ENCODE peak calls at places on chromosomes 13 and 19, in five cellular contexts. Q is T-helper 2 cell treated with Interferon-gamma antibody and Interleukin-4, amounts not matched to agents 5 μg/mL and 100 μg/mL, for 36 hours; A is endothelial cell; X is IMR-90; G is omental fat pad. B is an unnamed sample.
A peak's percentile ranks its signal among the peaks of the same experiment; 100 is the strongest.

GRCh38 chr13:113207890-113208423 is 512 bp downstream of the PCID2 start:
- DNase-seq in X (peak; percentile 59), G (no peak), Q (peak; percentile 27), A (peak; percentile 63), B (peak; percentile 83)

GRCh38 chr13:52850396-52851152 is 2.1 kb upstream of the PCDH8 start:
- DNase-seq in Q (peak; percentile 42), X (peak; percentile 7), A (peak; percentile 91), G (no peak), B (peak; percentile 80)

GRCh38 chr13:113584870-113585671 is 518 bp downstream of the TFDP1 start:
- DNase-seq in X (no peak), Q (peak; percentile 45), A (no peak), G (no peak), B (peak; percentile 36)

GRCh38 chr19:49327878-49328544 is 3.0 kb upstream of the SLC6A16 start:
- DNase-seq in G (no peak), Q (peak; percentile 37), X (peak; percentile 23), A (no peak), B (peak; percentile 67)

GRCh38 chr13:108375034-108375433 is 105.5 kb downstream of the TNFSF13B start:
- DNase-seq in G (no peak), X (no peak), Q (no peak), A (no peak), B (no peak)

GRCh38 chr13:111361046-111361872 is 40.8 kb downstream of the TEX29 start:
- DNase-seq in Q (no peak), G (no peak), A (no peak), X (no peak), B (no peak)

GRCh38 chr19:3500429-3501101 is at the start of gene DOHH:
- DNase-seq in Q (peak; percentile 93), A (peak; percentile 87), G (peak; percentile 82), X (peak; percentile 96), B (peak; percentile 97)

GRCh38 chr13:99746857-99747710 is 224.5 kb downstream of the ZIC5 start:
- DNase-seq in A (no peak), X (no peak), G (no peak), Q (no peak), B (no peak)

GRCh38 chr19:19552811-19553210 is 14.7 kb downstream of the CILP2 start:
- DNase-seq in A (peak; percentile 77), X (no peak), G (no peak), Q (no peak), B (peak; percentile 55)

GRCh38 chr19:40442328-40443130 is 1.6 kb downstream of the SERTAD3 start:
- DNase-seq in X (no peak), G (no peak), A (no peak), Q (no peak), B (no peak)

GRCh38 chr19:48295458-48295857 is 25.6 kb downstream of the ZNF114 start:
- DNase-seq in G (no peak), A (no peak), Q (no peak), X (no peak), B (no peak)

GRCh38 chr19:44260695-44261446 is 1.2 kb downstream of the ZNF233 start:
- DNase-seq in X (no peak), Q (no peak), G (no peak), A (no peak), B (peak; percentile 9)

GRCh38 chr19:46775642-46776258 is 12.6 kb downstream of the SLC1A5 start:
- DNase-seq in G (no peak), Q (no peak), X (no peak), A (no peak), B (no peak)

GRCh38 chr13:22812793-22813192 is 368.0 kb upstream of the SGCG start:
- DNase-seq in A (no peak), G (no peak), Q (no peak), X (no peak), B (no peak)

B was measured in GM23248.